ENCODE peak calls at places on chromosomes 12 and 14, in nine cellular contexts. V, D, H, E, S, O, J, F and Z are unnamed samples.

GRCh38 chr14:58426819-58427288 is 477 bp downstream of the TIMM9 start:
- DNase-seq in V (peak; percentile 42), D (peak; percentile 74), H (peak; percentile 30), E (no peak), S (peak; percentile 46), O (peak; percentile 80), J (peak; percentile 56), F (peak; percentile 30), Z (peak; percentile 79)

GRCh38 chr12:8594072-8594471 is 18.6 kb downstream of the AICDA start:
- DNase-seq in V (no peak), D (no peak), H (no peak), E (no peak), S (no peak), O (no peak), J (no peak), F (no peak), Z (no peak)

GRCh38 chr12:85466906-85467305 is 186.9 kb downstream of the ALX1 start:
- DNase-seq in V (no peak), D (no peak), H (no peak), E (no peak), S (no peak), O (no peak), J (no peak), F (no peak), Z (no peak)

GRCh38 chr12:46369095-46369473 is 3.5 kb downstream of the SLC38A2 start:
- DNase-seq in V (no peak), D (no peak), H (no peak), E (no peak), S (no peak), O (no peak), J (no peak), F (no peak), Z (no peak)

GRCh38 chr12:96981053-96981452 is 74.0 kb downstream of the NEDD1 start:
- DNase-seq in V (no peak), D (no peak), H (no peak), E (no peak), S (no peak), O (no peak), J (no peak), F (no peak), Z (no peak)

GRCh38 chr12:21026302-21026701 is 104.7 kb upstream of the SLCO1B1 start:
- DNase-seq in V (no peak), D (no peak), H (no peak), E (no peak), S (no peak), O (no peak), J (no peak), F (no peak), Z (no peak)

GRCh38 chr12:96247567-96247962 is 53.4 kb downstream of the ELK3 start:
- DNase-seq in V (no peak), D (no peak), H (no peak), E (no peak), S (no peak), O (no peak), J (no peak), F (no peak), Z (no peak)

GRCh38 chr12:131831635-131832041 is 3.4 kb downstream of the MMP17 start:
- DNase-seq in V (no peak), D (no peak), H (no peak), E (no peak), S (peak; percentile 45), O (peak; percentile 53), J (no peak), F (no peak), Z (peak; percentile 78)

GRCh38 chr14:100542619-100543205 is 44.5 kb downstream of the BEGAIN start:
- DNase-seq in V (no peak), D (no peak), H (no peak), E (no peak), S (no peak), O (no peak), J (no peak), F (no peak), Z (no peak)

GRCh38 chr14:100541621-100542560 is 45.3 kb downstream of the BEGAIN start:
- DNase-seq in V (no peak), D (no peak), H (no peak), E (no peak), S (no peak), O (peak; percentile 57), J (no peak), F (no peak), Z (no peak)

GRCh38 chr14:100545359-100545758 is 41.9 kb downstream of the BEGAIN start:
- DNase-seq in V (no peak), D (no peak), H (no peak), E (no peak), S (no peak), O (no peak), J (no peak), F (no peak), Z (no peak)

GRCh38 chr14:100544506-100545141 is 42.6 kb downstream of the BEGAIN start:
- DNase-seq in V (no peak), D (no peak), H (no peak), E (no peak), S (peak; percentile 46), O (peak; percentile 21), J (no peak), F (no peak), Z (no peak)

DNA sequence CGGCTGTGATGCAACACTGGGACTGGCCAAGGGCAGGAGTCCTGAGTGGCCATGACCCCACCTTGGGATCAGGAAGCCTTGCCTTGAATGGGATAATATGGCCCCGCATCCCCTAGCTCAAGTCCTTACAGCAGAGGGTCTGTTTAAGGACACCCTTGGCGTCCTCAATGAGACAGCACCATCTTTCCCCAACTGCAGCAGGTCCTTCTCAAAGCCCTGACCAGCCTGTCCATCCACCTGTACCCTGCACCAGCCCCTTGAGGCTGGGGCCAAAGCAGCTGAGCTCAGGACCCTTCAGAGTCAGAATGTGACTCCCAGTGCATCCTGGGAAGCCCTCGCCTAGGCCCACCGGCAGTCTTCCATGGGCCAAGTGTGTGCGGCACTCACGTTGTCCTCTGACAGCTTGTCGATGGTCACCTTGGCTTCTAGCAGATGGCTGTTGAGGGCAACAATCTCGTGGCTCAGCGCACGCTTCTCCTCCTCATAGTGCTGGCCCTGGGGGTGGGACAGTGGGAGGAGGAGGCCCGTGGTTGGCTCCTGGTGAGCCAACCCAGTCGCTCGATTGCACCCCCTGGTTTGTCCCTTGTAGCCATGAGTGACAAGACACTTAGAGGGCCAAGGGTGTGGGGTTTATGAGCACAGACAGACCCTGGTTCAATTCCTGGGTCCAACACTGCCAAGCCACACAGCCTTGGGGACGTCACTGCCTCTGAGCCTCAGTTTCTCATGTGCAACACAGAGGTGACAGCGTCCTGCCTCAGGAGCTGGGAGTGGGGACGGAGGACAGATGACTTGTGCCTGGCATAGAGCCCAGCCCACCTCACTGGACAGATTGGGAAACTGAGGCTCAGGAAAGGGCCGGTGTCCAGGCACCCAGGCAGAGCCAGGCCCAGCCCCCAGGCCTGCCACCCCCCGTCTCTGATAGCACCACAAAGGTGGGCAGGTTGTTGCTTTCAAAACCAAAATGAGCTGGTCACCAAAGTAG is 43.5 kb downstream of the BEGAIN start:
- DNase-seq in V (no peak), D (no peak), H (no peak), E (no peak), S (no peak), O (peak; percentile 48), J (no peak), F (no peak), Z (no peak)
- TF ChIP-seq POLR2A in V (no peak), D (no peak), H (no peak), E (no peak), S (no peak), O (no peak), J (no peak), F (no peak), Z (no peak)

DNA sequence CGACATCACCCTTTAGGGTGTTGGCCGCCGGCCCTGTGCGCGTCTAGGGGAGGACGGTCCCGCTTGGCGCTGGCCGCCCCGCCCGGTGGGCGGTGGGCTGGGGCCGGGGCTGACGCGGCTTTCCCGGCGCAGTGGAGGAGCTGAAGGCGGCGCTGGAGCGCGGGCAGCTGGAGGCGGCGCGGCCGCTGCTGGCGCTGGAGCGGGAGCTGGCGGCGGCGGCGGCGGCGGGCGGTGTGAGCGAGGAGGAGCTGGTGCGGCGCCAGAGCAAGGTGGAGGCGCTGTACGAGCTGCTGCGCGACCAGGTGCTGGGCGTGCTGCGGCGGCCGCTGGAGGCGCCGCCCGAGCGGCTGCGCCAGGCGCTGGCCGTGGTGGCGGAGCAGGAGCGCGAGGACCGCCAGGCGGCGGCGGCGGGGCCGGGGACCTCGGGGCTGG is 3.6 kb downstream of the TNFAIP2 start:
- DNase-seq in V (peak; percentile 88), D (no peak), H (peak; percentile 34), E (no peak), S (no peak), O (peak; percentile 73), J (no peak), F (peak; percentile 51), Z (peak; percentile 77)
- TF ChIP-seq POLR2A in V (no peak), D (no peak), H (no peak), E (no peak), S (no peak), O (no peak), J (no peak), F (no peak), Z (no peak)

DNA sequence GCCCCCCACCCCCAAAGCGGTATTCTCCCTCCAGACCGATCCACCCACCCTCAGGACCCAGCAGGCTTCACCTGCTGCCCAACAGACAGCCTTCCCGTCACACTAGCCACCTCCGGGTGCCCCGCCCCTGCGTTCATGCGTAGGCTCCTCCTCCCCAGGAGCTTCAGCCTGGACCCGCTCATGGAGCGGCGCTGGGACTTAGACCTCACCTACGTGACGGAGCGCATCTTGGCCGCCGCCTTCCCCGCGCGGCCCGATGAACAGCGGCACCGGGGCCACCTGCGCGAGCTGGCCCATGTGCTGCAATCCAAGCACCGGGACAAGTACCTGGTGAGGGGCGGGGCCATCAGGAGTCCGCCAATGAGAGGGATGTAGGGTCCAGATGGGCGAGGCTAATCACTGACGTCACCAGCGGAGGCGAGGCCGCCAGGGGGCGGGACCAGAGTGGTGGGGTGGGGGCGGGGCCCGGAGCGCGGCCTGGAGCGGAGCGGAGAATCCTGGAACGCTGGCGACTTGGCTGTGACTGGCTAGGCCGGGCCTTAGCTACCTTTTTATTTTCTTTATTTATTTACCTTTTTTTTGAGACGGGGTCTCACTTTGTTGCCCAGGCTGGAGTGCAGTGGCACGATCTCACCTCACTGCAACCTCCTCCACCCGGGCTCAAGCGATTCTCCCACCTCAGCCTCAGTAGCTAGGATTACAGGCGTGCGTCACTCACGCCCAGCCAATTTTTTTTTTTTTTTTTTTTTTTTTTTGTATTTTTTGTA is 4.4 kb downstream of the TNS2 start:
- DNase-seq in V (peak; percentile 98), D (peak; percentile 98), H (peak; percentile 93), E (peak; percentile 77), S (peak; percentile 94), O (peak; percentile 95), J (peak; percentile 86), F (peak; percentile 94), Z (peak; percentile 97)
- TF ChIP-seq POLR2A in V (no peak), D (no peak), H (peak; percentile 32), E (peak; percentile 81), S (peak; percentile 80), O (no peak), J (peak; percentile 50), F (peak; percentile 91), Z (peak; percentile 90)

GRCh38 chr12:120115692-120116442 is 686 bp downstream of the RAB35 start:
- DNase-seq in V (no peak), D (peak; percentile 38), H (peak; percentile 50), E (no peak), S (no peak), O (peak; percentile 70), J (peak; percentile 63), F (no peak), Z (no peak)

GRCh38 chr12:120117961-120118709 is 1.6 kb upstream of the RAB35 start:
- DNase-seq in V (no peak), D (no peak), H (no peak), E (no peak), S (peak; percentile 61), O (peak; percentile 31), J (peak; percentile 65), F (no peak), Z (no peak)

GRCh38 chr12:120118710-120119097 is 2.2 kb upstream of the RAB35 start:
- DNase-seq in V (no peak), D (no peak), H (no peak), E (no peak), S (no peak), O (no peak), J (no peak), F (no peak), Z (no peak)

GRCh38 chr12:120116443-120116791 is at the start of gene RAB35:
- DNase-seq in V (no peak), D (no peak), H (no peak), E (no peak), S (no peak), O (no peak), J (peak; percentile 96), F (no peak), Z (no peak)

DNA sequence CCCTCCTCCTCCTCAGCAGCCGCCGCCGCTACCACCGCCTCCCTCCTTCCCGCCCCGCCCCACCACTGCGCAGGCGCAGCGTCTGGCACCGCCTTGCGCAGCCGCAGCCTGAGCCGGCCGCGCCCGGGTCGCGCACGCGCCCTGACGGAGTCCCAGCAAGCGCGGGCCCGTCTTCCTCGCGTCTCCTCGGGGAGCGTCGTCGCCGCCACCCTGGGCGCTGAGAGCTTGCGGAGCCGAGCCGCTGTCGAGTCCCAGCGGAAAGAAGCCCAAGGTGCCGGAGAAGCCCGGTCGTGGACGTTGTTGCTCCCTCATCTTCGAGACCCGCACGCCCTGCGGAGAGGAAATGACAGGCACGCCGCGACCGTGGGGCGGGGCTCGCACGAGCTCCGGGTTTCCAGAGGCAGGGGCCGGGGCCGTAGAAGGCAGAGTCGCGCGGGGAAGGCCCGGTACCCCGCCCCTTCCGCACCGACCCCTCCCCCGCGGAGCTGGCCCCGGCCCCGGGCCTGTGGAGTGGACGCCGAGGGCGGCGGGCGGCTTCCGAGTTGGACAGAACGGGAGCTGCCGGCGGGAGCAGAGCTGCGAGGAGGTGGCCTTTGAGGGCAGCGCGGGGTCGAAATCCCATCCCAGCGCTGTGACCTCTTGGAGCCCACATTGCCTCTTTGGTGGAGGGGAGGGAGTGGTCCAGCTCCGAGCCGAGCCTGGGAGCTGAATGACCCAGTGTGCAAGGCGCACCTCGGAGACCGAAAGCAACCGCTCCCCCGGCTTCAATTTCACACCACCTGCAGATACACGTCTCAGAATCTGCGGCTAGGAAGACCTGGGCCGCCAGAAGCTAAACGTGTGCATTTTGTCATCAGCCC is 469 bp upstream of the RAB35 start:
- DNase-seq in V (peak; percentile 95), D (peak; percentile 94), H (peak; percentile 92), E (peak; percentile 73), S (peak; percentile 99), O (peak; percentile 99), J (peak; percentile 39), F (peak; percentile 90), Z (peak; percentile 95)
- TF ChIP-seq POLR2A in V (peak; percentile 21), D (peak; percentile 48), H (peak; percentile 83), E (peak; percentile 95), S (peak; percentile 90), O (peak; percentile 88), J (peak; percentile 90), F (peak; percentile 90), Z (peak; percentile 84)